ENCODE peak calls at places on chromosomes 1 and 21, in eight cellular contexts. V is heart left ventricle, Z is HFF-Myc, O is fibroblast of mammary gland, Q is GM12865, Y is PC-9, B is stomach, S is tibial artery. J is an unnamed sample.

GRCh38 chr1:30743584-30744059 is 14.0 kb downstream of the LAPTM5 start:
- DNase-seq in V (no peak), Z (peak), O (no peak), Q (peak), Y (no peak), B (no peak), S (no peak), J (no peak)

GRCh38 chr1:109787845-109788605 is 24.3 kb upstream of the EPS8L3 start:
- DNase-seq in V (no peak), Z (no peak), O (no peak), Q (no peak), Y (no peak), B (peak), S (peak), J (no peak)

GRCh38 chr1:58430355-58431335 is 115.9 kb downstream of the OMA1 start:
- DNase-seq in V (no peak), Z (no peak), O (no peak), Q (no peak), Y (no peak), B (no peak), S (no peak), J (no peak)

GRCh38 chr1:167416506-167416905 is 101.8 kb downstream of the CD247 start:
- DNase-seq in V (no peak), Z (no peak), O (no peak), Q (no peak), Y (peak), B (no peak), S (no peak), J (no peak)

GRCh38 chr1:93588206-93588605 is 93.4 kb downstream of the BCAR3 start:
- DNase-seq in V (no peak), Z (no peak), O (no peak), Q (no peak), Y (no peak), B (no peak), S (no peak), J (no peak)

GRCh38 chr1:236301080-236301957 is 19.6 kb upstream of the ERO1B start:
- DNase-seq in V (no peak), Z (no peak), O (no peak), Q (no peak), Y (no peak), B (no peak), S (no peak), J (no peak)

GRCh38 chr1:36306902-36307456 is 811 bp downstream of the SH3D21 start:
- DNase-seq in V (peak), Z (peak), O (peak), Q (peak), Y (peak), B (peak), S (peak), J (peak)

GRCh38 chr1:205030916-205031315 is 12.1 kb upstream of the CNTN2 start:
- DNase-seq in V (no peak), Z (no peak), O (no peak), Q (no peak), Y (no peak), B (no peak), S (no peak), J (no peak)

GRCh38 chr1:22709891-22710687 is 550 bp upstream of the EPHB2 start:
- DNase-seq in V (peak), Z (no peak), O (peak), Q (peak), Y (no peak), B (no peak), S (no peak), J (peak)

GRCh38 chr1:162144268-162144667 is 74.8 kb downstream of the NOS1AP start:
- DNase-seq in V (no peak), Z (no peak), O (no peak), Q (no peak), Y (no peak), B (no peak), S (no peak), J (no peak)

GRCh38 chr1:96416111-96416595 is 305.4 kb upstream of the PTBP2 start:
- DNase-seq in V (peak), Z (peak), O (peak), Q (no peak), Y (no peak), B (no peak), S (peak), J (peak)

GRCh38 chr1:226990133-226990716 is 50.1 kb downstream of the COQ8A start:
- DNase-seq in V (no peak), Z (no peak), O (no peak), Q (peak), Y (no peak), B (no peak), S (no peak), J (no peak)

GRCh38 chr1:25561426-25562100 is 18.2 kb downstream of the LDLRAP1 start:
- DNase-seq in V (no peak), Z (no peak), O (no peak), Q (no peak), Y (no peak), B (no peak), S (no peak), J (no peak)

GRCh38 chr1:160642281-160642644 is 4.6 kb downstream of the SLAMF1 start:
- DNase-seq in V (no peak), Z (no peak), O (no peak), Q (peak), Y (no peak), B (no peak), S (no peak), J (no peak)

GRCh38 chr1:187509091-187509490 is 680.3 kb downstream of the PLA2G4A start:
- DNase-seq in V (no peak), Z (no peak), O (no peak), Q (no peak), Y (no peak), B (no peak), S (no peak), J (peak)

GRCh38 chr1:204589409-204590038 is 73.3 kb downstream of the MDM4 start:
- DNase-seq in V (no peak), Z (no peak), O (no peak), Q (no peak), Y (no peak), B (no peak), S (no peak), J (peak)

GRCh38 chr21:42193131-42193671 is 25.7 kb upstream of the ABCG1 start:
- DNase-seq in V (no peak), Z (no peak), O (no peak), Q (no peak), Y (peak), B (no peak), S (no peak), J (no peak)

GRCh38 chr1:226095286-226095685 is 32.8 kb downstream of the H3-3A start:
- DNase-seq in V (no peak), Z (no peak), O (no peak), Q (no peak), Y (no peak), B (no peak), S (peak), J (no peak)

DNA sequence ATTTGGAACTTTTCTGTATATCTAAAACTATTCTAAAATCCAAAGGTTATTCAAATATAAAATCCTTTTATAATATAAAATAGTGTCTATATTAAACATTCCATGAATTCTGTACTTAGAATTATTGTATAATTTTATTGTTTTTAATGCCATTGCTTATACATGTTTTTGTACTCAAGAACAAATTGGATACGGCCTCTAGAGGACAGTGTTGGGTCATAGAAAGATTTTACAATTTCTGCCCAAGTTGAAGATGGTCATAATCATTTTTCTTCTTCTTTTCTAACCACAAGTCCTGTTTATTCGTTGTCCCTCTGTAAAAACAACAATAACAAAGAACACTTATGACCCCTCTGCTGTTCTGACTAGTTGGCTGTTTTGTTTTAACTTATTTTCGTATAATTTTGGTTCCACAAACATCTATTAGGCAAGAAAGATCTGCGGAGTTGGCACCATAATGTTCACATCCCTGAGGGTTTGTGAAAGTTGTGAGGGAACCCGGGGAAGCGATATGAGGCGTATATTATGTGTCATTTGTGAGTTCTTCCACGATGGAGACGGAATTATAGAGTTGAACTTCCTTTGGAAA is 75.7 kb upstream of the KIF26B start:
- DNase-seq in V (no peak), Z (no peak), O (peak), Q (peak), Y (peak), B (no peak), S (no peak), J (peak)
- TF ChIP-seq CTCF in V (peak), Z (peak), O (peak), Q (peak), Y (peak), B (no peak), S (peak), J (peak)

DNA sequence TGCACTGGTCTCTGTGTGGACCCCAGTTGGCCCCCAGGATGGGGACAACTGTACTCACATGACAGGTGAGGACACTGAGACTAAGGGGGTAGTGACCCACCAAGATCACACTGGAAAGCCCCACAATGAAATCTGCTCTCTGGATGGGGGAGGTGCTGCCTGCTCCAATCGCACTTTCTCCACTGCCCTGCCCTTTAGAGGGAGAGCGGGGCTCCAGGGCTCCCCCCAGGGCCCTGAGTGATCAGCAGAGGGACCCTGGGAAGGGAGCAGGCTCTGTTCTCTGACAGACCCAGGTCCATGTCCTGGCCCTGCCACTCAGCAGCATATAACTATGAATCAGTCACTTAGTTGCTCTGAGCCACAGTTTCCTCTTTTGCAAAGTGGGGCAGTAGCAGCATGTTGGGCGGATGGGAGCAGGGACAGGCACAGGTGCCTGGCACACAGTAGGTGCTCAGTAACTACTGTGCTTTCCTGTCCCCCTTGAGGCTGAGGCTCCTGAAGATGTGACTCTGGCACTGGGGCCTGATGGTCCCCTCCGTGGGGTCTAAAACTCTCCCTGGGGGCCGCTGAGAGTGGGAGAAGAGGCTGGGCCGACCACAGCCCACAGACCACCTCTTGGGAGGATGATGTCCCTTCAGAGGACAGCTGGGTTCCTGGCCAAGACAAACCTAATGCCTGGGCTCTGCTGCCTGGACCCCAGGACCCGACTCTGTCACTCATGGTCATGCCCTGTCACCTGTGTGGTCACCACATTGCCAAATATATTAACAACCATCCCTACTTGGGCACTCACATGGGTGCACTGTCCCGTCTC is 222.6 kb downstream of the PTPRU start:
- DNase-seq in V (no peak), Z (no peak), O (no peak), Q (no peak), Y (no peak), B (no peak), S (peak), J (no peak)
- H3K4me3 ChIP-seq in V (no peak), Z (no peak), O (no peak), Q (no peak), Y (no peak), B (no peak), S (no peak), J (no peak)

GRCh38 chr1:150484861-150485260 is 2.4 kb upstream of the TARS2 start:
- DNase-seq in V (no peak), Z (no peak), O (peak), Q (peak), Y (no peak), B (no peak), S (no peak), J (no peak)
- TF ChIP-seq CTCF in V (no peak), Z (peak), O (peak), Q (no peak), Y (peak), B (no peak), S (no peak), J (peak)

DNA sequence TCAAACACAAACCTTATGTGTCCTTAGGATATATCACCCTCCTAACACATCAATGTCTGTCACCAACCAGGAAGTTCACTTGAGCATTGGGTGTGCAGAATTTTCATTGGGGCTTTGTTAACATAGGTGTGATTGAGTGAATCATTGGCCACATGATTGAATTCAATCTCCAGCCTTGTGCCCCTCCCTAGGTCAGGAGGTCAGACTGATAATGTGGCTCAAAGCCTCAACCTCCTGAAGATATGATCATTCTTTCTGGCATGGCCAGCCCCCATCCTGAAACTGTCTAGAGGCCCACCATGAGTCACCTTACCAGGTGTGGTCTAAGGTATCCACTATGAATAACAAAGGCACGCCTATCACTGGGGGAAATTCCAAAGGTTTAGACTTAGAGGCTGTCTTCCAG is 90.1 kb downstream of the PKN2 start:
- DNase-seq in V (no peak), Z (no peak), O (no peak), Q (no peak), Y (peak), B (peak), S (no peak), J (no peak)
- H3K4me3 ChIP-seq in V (no peak), Z (no peak), O (no peak), Q (no peak), Y (peak), B (no peak), S (no peak), J (no peak)

GRCh38 chr1:156359973-156360372 is 9.0 kb upstream of the RHBG start:
- DNase-seq in V (no peak), Z (peak), O (peak), Q (peak), Y (no peak), B (no peak), S (no peak), J (peak)
- TF ChIP-seq CTCF in V (no peak), Z (peak), O (peak), Q (peak), Y (peak), B (no peak), S (no peak), J (peak)

GRCh38 chr1:156146006-156146748 is 7.2 kb upstream of the SEMA4A start:
- DNase-seq in V (peak), Z (peak), O (peak), Q (peak), Y (peak), B (peak), S (peak), J (peak)

GRCh38 chr1:156146749-156147405 is 6.5 kb upstream of the SEMA4A start:
- DNase-seq in V (no peak), Z (no peak), O (no peak), Q (peak), Y (no peak), B (peak), S (peak), J (peak)

GRCh38 chr1:156149374-156150106 is 3.8 kb upstream of the SEMA4A start:
- DNase-seq in V (no peak), Z (no peak), O (no peak), Q (peak), Y (no peak), B (no peak), S (no peak), J (no peak)

GRCh38 chr1:156150107-156151000 is 3.0 kb upstream of the SEMA4A start:
- DNase-seq in V (no peak), Z (no peak), O (no peak), Q (peak), Y (no peak), B (no peak), S (no peak), J (no peak)

GRCh38 chr1:156148236-156148635 is 5.1 kb upstream of the SEMA4A start:
- DNase-seq in V (no peak), Z (no peak), O (no peak), Q (peak), Y (no peak), B (no peak), S (no peak), J (no peak)
- H3K4me3 ChIP-seq in V (no peak), Z (no peak), O (no peak), Q (peak), Y (no peak), B (no peak), S (no peak), J (no peak)

DNA sequence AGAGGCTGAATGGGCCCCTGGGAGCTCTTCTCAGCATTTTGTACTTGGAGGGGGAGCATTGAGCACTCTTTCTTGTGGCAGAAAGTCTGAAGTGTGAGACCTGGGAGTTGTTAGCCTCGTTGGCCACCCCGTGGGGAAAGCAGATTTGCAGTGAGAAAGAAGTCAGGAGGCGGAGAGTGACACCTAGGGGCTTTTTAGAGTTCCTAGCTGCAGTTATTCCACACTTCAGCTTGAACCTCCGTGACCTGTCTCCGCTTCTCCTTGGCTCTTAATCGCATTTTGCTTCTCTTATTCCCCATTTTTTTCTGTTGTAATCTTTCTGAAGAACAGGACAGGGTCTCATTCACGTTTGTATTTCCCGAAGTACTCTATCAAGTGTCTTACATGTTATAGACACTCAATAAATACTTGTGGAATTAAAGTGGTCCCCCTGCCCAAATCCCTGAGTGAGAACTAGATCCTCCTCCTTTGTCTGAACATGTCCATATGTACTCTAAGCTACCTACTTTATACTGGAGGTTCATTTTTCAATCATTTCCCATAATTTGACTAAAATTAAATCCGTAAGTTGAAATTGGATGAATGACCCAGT is 14.5 kb upstream of the C1orf141 start:
- DNase-seq in V (peak), Z (peak), O (peak), Q (peak), Y (peak), B (peak), S (peak), J (peak)
- TF ChIP-seq CTCF in V (peak), Z (peak), O (peak), Q (peak), Y (peak), B (peak), S (peak), J (peak)

GRCh38 chr21:31729622-31730343 is 2.1 kb downstream of the SCAF4 start:
- DNase-seq in V (no peak), Z (no peak), O (no peak), Q (no peak), Y (no peak), B (no peak), S (no peak), J (no peak)
- H3K4me3 ChIP-seq in V (no peak), Z (peak), O (peak), Q (peak), Y (peak), B (peak), S (peak), J (peak)

J was measured in foreskin fibroblast.